ENCODE peak calls at places on chromosomes 11 and 22, in seven cellular contexts. One of them, this sample, is unnamed.

GRCh38 chr22:39209756-39210155 is 35.0 kb downstream of the PDGFB start:
- DNase-seq in effector memory CD4-positive, alpha-beta T cell: no peak
- DNase-seq in fibroblast of lung: no peak
- DNase-seq in naive thymus-derived CD4-positive, alpha-beta T cell: no peak
- DNase-seq in kidney epithelial cell: no peak
- DNase-seq in lower lobe of right lung: peak
- DNase-seq in astrocyte of the spinal cord: no peak
- DNase-seq in this sample: no peak

GRCh38 chr22:17938484-17938924 is 85.9 kb downstream of the MICAL3 start:
- DNase-seq in effector memory CD4-positive, alpha-beta T cell: no peak
- DNase-seq in fibroblast of lung: peak
- DNase-seq in lower lobe of right lung: no peak
- DNase-seq in astrocyte of the spinal cord: no peak
- DNase-seq in naive thymus-derived CD4-positive, alpha-beta T cell: no peak
- DNase-seq in kidney epithelial cell: no peak
- DNase-seq in this sample: no peak

GRCh38 chr22:45318558-45319318 is 9.0 kb downstream of the FAM118A start:
- DNase-seq in effector memory CD4-positive, alpha-beta T cell: peak
- DNase-seq in kidney epithelial cell: peak
- DNase-seq in fibroblast of lung: peak
- DNase-seq in astrocyte of the spinal cord: no peak
- DNase-seq in lower lobe of right lung: no peak
- DNase-seq in naive thymus-derived CD4-positive, alpha-beta T cell: no peak
- DNase-seq in this sample: no peak

GRCh38 chr11:26916805-26917204 is 77.1 kb upstream of the FIBIN start:
- DNase-seq in lower lobe of right lung: no peak
- DNase-seq in astrocyte of the spinal cord: no peak
- DNase-seq in fibroblast of lung: peak
- DNase-seq in kidney epithelial cell: no peak
- DNase-seq in naive thymus-derived CD4-positive, alpha-beta T cell: no peak
- DNase-seq in effector memory CD4-positive, alpha-beta T cell: no peak
- DNase-seq in this sample: no peak

GRCh38 chr22:45672564-45673481 is 1.2 kb downstream of the ATXN10 start:
- DNase-seq in lower lobe of right lung: no peak
- DNase-seq in astrocyte of the spinal cord: no peak
- DNase-seq in naive thymus-derived CD4-positive, alpha-beta T cell: no peak
- DNase-seq in fibroblast of lung: no peak
- DNase-seq in effector memory CD4-positive, alpha-beta T cell: no peak
- DNase-seq in kidney epithelial cell: no peak
- DNase-seq in this sample: no peak

GRCh38 chr11:96292291-96293010 is 50.5 kb downstream of the MAML2 start:
- DNase-seq in kidney epithelial cell: no peak
- DNase-seq in astrocyte of the spinal cord: no peak
- DNase-seq in naive thymus-derived CD4-positive, alpha-beta T cell: no peak
- DNase-seq in lower lobe of right lung: no peak
- DNase-seq in effector memory CD4-positive, alpha-beta T cell: no peak
- DNase-seq in fibroblast of lung: no peak
- DNase-seq in this sample: no peak

GRCh38 chr11:118930152-118930712 is 4.5 kb upstream of the BCL9L start:
- DNase-seq in fibroblast of lung: peak
- DNase-seq in kidney epithelial cell: no peak
- DNase-seq in naive thymus-derived CD4-positive, alpha-beta T cell: peak
- DNase-seq in effector memory CD4-positive, alpha-beta T cell: peak
- DNase-seq in lower lobe of right lung: peak
- DNase-seq in astrocyte of the spinal cord: peak
- DNase-seq in this sample: no peak

GRCh38 chr11:73237471-73238290 is 19.6 kb downstream of the P2RY2 start:
- DNase-seq in lower lobe of right lung: no peak
- DNase-seq in fibroblast of lung: peak
- DNase-seq in astrocyte of the spinal cord: peak
- DNase-seq in effector memory CD4-positive, alpha-beta T cell: no peak
- DNase-seq in naive thymus-derived CD4-positive, alpha-beta T cell: no peak
- DNase-seq in kidney epithelial cell: no peak
- DNase-seq in this sample: no peak

GRCh38 chr11:94504689-94505293 is 7.5 kb upstream of the C11orf97 start:
- DNase-seq in kidney epithelial cell: no peak
- DNase-seq in lower lobe of right lung: no peak
- DNase-seq in effector memory CD4-positive, alpha-beta T cell: no peak
- DNase-seq in naive thymus-derived CD4-positive, alpha-beta T cell: no peak
- DNase-seq in fibroblast of lung: peak
- DNase-seq in astrocyte of the spinal cord: peak
- DNase-seq in this sample: peak

GRCh38 chr22:24134090-24134846 is 47.0 kb upstream of the SUSD2 start:
- DNase-seq in effector memory CD4-positive, alpha-beta T cell: no peak
- DNase-seq in lower lobe of right lung: peak
- DNase-seq in astrocyte of the spinal cord: peak
- DNase-seq in naive thymus-derived CD4-positive, alpha-beta T cell: no peak
- DNase-seq in fibroblast of lung: peak
- DNase-seq in kidney epithelial cell: no peak
- DNase-seq in this sample: no peak

DNA sequence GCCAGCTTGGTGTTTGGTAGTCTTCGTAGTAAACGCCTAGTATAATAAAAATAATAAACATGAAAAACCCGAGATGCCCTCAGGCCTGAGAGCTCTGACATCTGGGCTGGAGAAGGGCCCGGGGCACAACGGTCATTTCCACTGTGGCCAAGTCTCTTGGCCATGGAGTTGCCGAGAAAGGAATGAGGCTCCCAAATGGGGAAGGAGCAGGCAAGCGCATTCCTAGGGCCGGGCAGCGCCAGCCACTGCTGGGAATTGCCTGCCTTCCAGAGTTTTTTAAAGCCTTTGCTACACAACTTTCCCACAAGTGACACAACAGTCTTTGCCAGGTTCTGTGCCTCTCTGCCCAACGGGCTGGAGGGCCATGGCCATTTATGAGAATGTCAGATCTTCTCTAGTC is 103.4 kb downstream of the NAV2 start:
- DNase-seq in naive thymus-derived CD4-positive, alpha-beta T cell: no peak
- DNase-seq in fibroblast of lung: no peak
- DNase-seq in kidney epithelial cell: no peak
- DNase-seq in lower lobe of right lung: no peak
- DNase-seq in effector memory CD4-positive, alpha-beta T cell: no peak
- DNase-seq in astrocyte of the spinal cord: no peak
- DNase-seq in this sample: no peak
- H3K4me3 ChIP-seq in naive thymus-derived CD4-positive, alpha-beta T cell: no peak
- H3K4me3 ChIP-seq in fibroblast of lung: no peak
- H3K4me3 ChIP-seq in kidney epithelial cell: no peak
- H3K4me3 ChIP-seq in lower lobe of right lung: no peak
- H3K4me3 ChIP-seq in effector memory CD4-positive, alpha-beta T cell: no peak
- H3K4me3 ChIP-seq in astrocyte of the spinal cord: no peak
- H3K4me3 ChIP-seq in this sample: no peak

GRCh38 chr22:27670701-27671412 is 130.7 kb downstream of the MN1 start:
- DNase-seq in effector memory CD4-positive, alpha-beta T cell: no peak
- DNase-seq in astrocyte of the spinal cord: no peak
- DNase-seq in fibroblast of lung: no peak
- DNase-seq in kidney epithelial cell: no peak
- DNase-seq in lower lobe of right lung: no peak
- DNase-seq in naive thymus-derived CD4-positive, alpha-beta T cell: no peak
- DNase-seq in this sample: no peak
- H3K4me3 ChIP-seq in effector memory CD4-positive, alpha-beta T cell: no peak
- H3K4me3 ChIP-seq in astrocyte of the spinal cord: no peak
- H3K4me3 ChIP-seq in fibroblast of lung: no peak
- H3K4me3 ChIP-seq in kidney epithelial cell: no peak
- H3K4me3 ChIP-seq in lower lobe of right lung: no peak
- H3K4me3 ChIP-seq in naive thymus-derived CD4-positive, alpha-beta T cell: no peak
- H3K4me3 ChIP-seq in this sample: no peak

GRCh38 chr11:17014774-17015638 is 792 bp upstream of the PLEKHA7 start:
- DNase-seq in kidney epithelial cell: peak
- DNase-seq in fibroblast of lung: peak
- DNase-seq in effector memory CD4-positive, alpha-beta T cell: no peak
- DNase-seq in astrocyte of the spinal cord: peak
- DNase-seq in lower lobe of right lung: no peak
- DNase-seq in naive thymus-derived CD4-positive, alpha-beta T cell: peak
- DNase-seq in this sample: no peak
- H3K4me3 ChIP-seq in kidney epithelial cell: peak
- H3K4me3 ChIP-seq in fibroblast of lung: peak
- H3K4me3 ChIP-seq in effector memory CD4-positive, alpha-beta T cell: peak
- H3K4me3 ChIP-seq in astrocyte of the spinal cord: peak
- H3K4me3 ChIP-seq in lower lobe of right lung: peak
- H3K4me3 ChIP-seq in naive thymus-derived CD4-positive, alpha-beta T cell: peak
- H3K4me3 ChIP-seq in this sample: peak

GRCh38 chr11:104898685-104899013 is 389 bp upstream of the CASP12 start:
- DNase-seq in kidney epithelial cell: no peak
- DNase-seq in naive thymus-derived CD4-positive, alpha-beta T cell: no peak
- DNase-seq in lower lobe of right lung: no peak
- DNase-seq in fibroblast of lung: no peak
- DNase-seq in astrocyte of the spinal cord: no peak
- DNase-seq in effector memory CD4-positive, alpha-beta T cell: no peak
- DNase-seq in this sample: no peak

GRCh38 chr11:104899226-104899625 is 966 bp upstream of the CASP12 start:
- DNase-seq in naive thymus-derived CD4-positive, alpha-beta T cell: no peak
- DNase-seq in lower lobe of right lung: no peak
- DNase-seq in astrocyte of the spinal cord: no peak
- DNase-seq in kidney epithelial cell: no peak
- DNase-seq in effector memory CD4-positive, alpha-beta T cell: no peak
- DNase-seq in fibroblast of lung: no peak
- DNase-seq in this sample: no peak

GRCh38 chr11:104895619-104896018 is 2.6 kb downstream of the CASP12 start:
- DNase-seq in astrocyte of the spinal cord: no peak
- DNase-seq in fibroblast of lung: no peak
- DNase-seq in effector memory CD4-positive, alpha-beta T cell: no peak
- DNase-seq in kidney epithelial cell: no peak
- DNase-seq in naive thymus-derived CD4-positive, alpha-beta T cell: no peak
- DNase-seq in lower lobe of right lung: no peak
- DNase-seq in this sample: no peak

GRCh38 chr11:104893876-104894275 is 4.4 kb downstream of the CASP12 start:
- DNase-seq in naive thymus-derived CD4-positive, alpha-beta T cell: no peak
- DNase-seq in lower lobe of right lung: no peak
- DNase-seq in kidney epithelial cell: no peak
- DNase-seq in fibroblast of lung: no peak
- DNase-seq in astrocyte of the spinal cord: no peak
- DNase-seq in effector memory CD4-positive, alpha-beta T cell: no peak
- DNase-seq in this sample: no peak

GRCh38 chr11:104897891-104898684 is at the start of gene CASP12:
- DNase-seq in astrocyte of the spinal cord: no peak
- DNase-seq in fibroblast of lung: no peak
- DNase-seq in lower lobe of right lung: no peak
- DNase-seq in kidney epithelial cell: no peak
- DNase-seq in naive thymus-derived CD4-positive, alpha-beta T cell: no peak
- DNase-seq in effector memory CD4-positive, alpha-beta T cell: no peak
- DNase-seq in this sample: no peak
- H3K4me3 ChIP-seq in astrocyte of the spinal cord: no peak
- H3K4me3 ChIP-seq in fibroblast of lung: no peak
- H3K4me3 ChIP-seq in lower lobe of right lung: peak
- H3K4me3 ChIP-seq in kidney epithelial cell: no peak
- H3K4me3 ChIP-seq in naive thymus-derived CD4-positive, alpha-beta T cell: peak
- H3K4me3 ChIP-seq in effector memory CD4-positive, alpha-beta T cell: peak
- H3K4me3 ChIP-seq in this sample: no peak

DNA sequence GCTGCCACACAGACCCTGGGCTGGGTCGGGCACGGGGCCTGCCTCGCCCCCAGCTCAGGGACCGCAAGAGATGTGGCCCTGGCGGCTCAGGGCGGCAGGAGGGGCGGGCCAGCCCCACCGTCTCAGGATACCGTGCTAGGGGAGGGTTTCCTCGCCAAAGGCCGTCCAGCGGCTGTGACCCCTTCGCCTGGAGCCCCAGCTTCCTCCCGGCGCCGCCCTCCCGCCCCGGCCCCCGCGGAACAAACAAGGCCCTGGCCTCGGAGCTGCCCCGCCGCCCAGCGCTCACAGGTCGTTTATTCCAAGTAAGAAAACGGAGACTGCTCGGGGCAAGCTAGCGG is 543 bp upstream of the AP2A2 start:
- DNase-seq in kidney epithelial cell: no peak
- DNase-seq in astrocyte of the spinal cord: no peak
- DNase-seq in lower lobe of right lung: peak
- DNase-seq in effector memory CD4-positive, alpha-beta T cell: no peak
- DNase-seq in naive thymus-derived CD4-positive, alpha-beta T cell: no peak
- DNase-seq in fibroblast of lung: no peak
- DNase-seq in this sample: no peak
- H3K4me3 ChIP-seq in kidney epithelial cell: peak
- H3K4me3 ChIP-seq in astrocyte of the spinal cord: peak
- H3K4me3 ChIP-seq in lower lobe of right lung: peak
- H3K4me3 ChIP-seq in effector memory CD4-positive, alpha-beta T cell: no peak
- H3K4me3 ChIP-seq in naive thymus-derived CD4-positive, alpha-beta T cell: no peak
- H3K4me3 ChIP-seq in fibroblast of lung: no peak
- H3K4me3 ChIP-seq in this sample: peak